ENCODE peak calls at places on chromosomes 4 and X, in ten cellular contexts. M, N, B, C, X, E, Q, P, G and I are unnamed samples.
A peak's percentile ranks its signal among the peaks of the same experiment; 100 is the strongest.

GRCh38 chrX:105821471-105822081 is 763 bp upstream of the NRK start:
- DNase-seq in M (no peak), N (peak; percentile 26), B (no peak), C (no peak), X (no peak), E (peak; percentile 55), Q (no peak), P (no peak), G (no peak), I (peak; percentile 60)

GRCh38 chrX:129769467-129770154 is 10.1 kb upstream of the SASH3 start:
- DNase-seq in M (no peak), N (no peak), B (no peak), C (no peak), X (no peak), E (peak; percentile 91), Q (no peak), P (no peak), G (no peak), I (no peak)

GRCh38 chr4:54493862-54494261 is 163.9 kb upstream of the KIT start:
- DNase-seq in M (no peak), N (no peak), B (no peak), C (no peak), X (no peak), E (no peak), Q (no peak), P (no peak), G (no peak), I (no peak)

GRCh38 chrX:107978707-107979307 is 3.4 kb downstream of the TEX13B start:
- DNase-seq in M (no peak), N (peak; percentile 5), B (no peak), C (no peak), X (peak; percentile 18), E (no peak), Q (no peak), P (no peak), G (no peak), I (no peak)

GRCh38 chrX:2261838-2262678 is 238.7 kb downstream of the DHRSX start:
- DNase-seq in M (no peak), N (peak; percentile 95), B (no peak), C (no peak), X (no peak), E (peak; percentile 61), Q (peak; percentile 24), P (no peak), G (no peak), I (no peak)

GRCh38 chr4:176793060-176793605 is 411 bp upstream of the VEGFC start:
- DNase-seq in M (no peak), N (no peak), B (no peak), C (no peak), X (no peak), E (no peak), Q (peak; percentile 77), P (peak; percentile 61), G (no peak), I (no peak)

GRCh38 chrX:119121341-119121740 is 6.3 kb downstream of the KIAA1210 start:
- DNase-seq in M (no peak), N (no peak), B (no peak), C (no peak), X (no peak), E (no peak), Q (no peak), P (no peak), G (no peak), I (no peak)

GRCh38 chrX:989959-990510 is 222.4 kb downstream of the CRLF2 start:
- DNase-seq in M (no peak), N (peak; percentile 45), B (peak; percentile 76), C (no peak), X (peak; percentile 48), E (peak; percentile 92), Q (peak; percentile 87), P (no peak), G (peak; percentile 37), I (peak; percentile 30)

GRCh38 chr4:113141901-113142346 is 92.5 kb downstream of the ANK2 start:
- DNase-seq in M (no peak), N (no peak), B (no peak), C (no peak), X (no peak), E (no peak), Q (no peak), P (no peak), G (no peak), I (no peak)

GRCh38 chr4:174427562-174428140 is 94.6 kb downstream of the HPGD start:
- DNase-seq in M (no peak), N (no peak), B (no peak), C (no peak), X (no peak), E (no peak), Q (no peak), P (no peak), G (no peak), I (no peak)

GRCh38 chr4:8414377-8414776 is 26.1 kb downstream of the ACOX3 start:
- DNase-seq in M (no peak), N (no peak), B (no peak), C (no peak), X (no peak), E (no peak), Q (no peak), P (no peak), G (no peak), I (no peak)

GRCh38 chrX:114787016-114787415 is 203.1 kb downstream of the HTR2C start:
- DNase-seq in M (no peak), N (no peak), B (no peak), C (no peak), X (no peak), E (no peak), Q (no peak), P (no peak), G (no peak), I (no peak)

GRCh38 chr4:85495621-85496020 is 20.7 kb downstream of the ARHGAP24 start:
- DNase-seq in M (no peak), N (no peak), B (no peak), C (no peak), X (no peak), E (no peak), Q (no peak), P (no peak), G (no peak), I (no peak)
- H3K4me1 ChIP-seq in M (peaks cover 35% of the 10 kb centered on the region), N (peaks cover 3% of the 10 kb centered on the region), B (no peaks in the 10 kb centered on the region), C (peaks cover 7% of the 10 kb centered on the region), X (peaks cover 50% of the 10 kb centered on the region), E (peaks cover 51% of the 10 kb centered on the region), Q (peaks cover 43% of the 10 kb centered on the region), P (peaks cover 43% of the 10 kb centered on the region), G (no peaks in the 10 kb centered on the region), I (peaks cover 17% of the 10 kb centered on the region)

DNA sequence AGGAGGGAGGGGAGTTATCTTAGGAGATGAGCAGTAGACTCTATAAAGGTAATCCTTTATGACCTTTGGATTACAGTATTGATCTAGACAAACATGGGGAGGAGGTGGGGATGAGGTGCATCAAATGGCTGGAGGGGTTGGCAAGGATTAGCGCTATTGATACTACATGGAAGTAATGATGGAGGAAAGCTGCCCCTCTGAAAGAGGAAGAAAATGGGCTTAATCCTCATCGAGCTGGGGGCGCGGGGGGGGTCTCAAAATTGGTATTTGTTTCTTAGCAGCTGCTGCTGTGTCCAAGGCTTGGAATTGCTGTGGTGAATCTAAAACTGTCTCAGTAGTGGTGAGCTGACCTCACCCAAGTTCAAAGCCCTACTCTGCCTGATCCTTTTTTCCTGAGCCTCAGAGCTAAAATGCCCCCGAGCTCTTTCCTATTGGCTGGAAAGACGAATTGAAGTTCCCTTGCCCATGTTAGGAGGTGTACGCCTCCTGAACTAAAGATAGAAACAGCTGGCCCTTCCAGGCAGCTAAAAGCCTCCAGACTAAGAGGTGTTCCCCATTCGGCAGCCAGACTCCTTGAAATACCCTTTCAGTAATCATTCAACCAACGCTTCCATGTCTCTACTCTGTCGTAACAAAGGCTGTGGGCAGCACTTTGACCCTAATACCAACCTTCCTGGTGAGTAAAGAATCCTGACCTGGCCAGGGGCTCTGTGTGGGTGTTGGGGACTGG is at the start of gene ITGB1BP2:
- DNase-seq in M (no peak), N (no peak), B (no peak), C (peak; percentile 19), X (no peak), E (no peak), Q (no peak), P (no peak), G (no peak), I (no peak)
- H3K4me3 ChIP-seq in M (no peak within 1 kb of the TSS), N (no peak within 1 kb of the TSS), B (no peak within 1 kb of the TSS), C (peak within 1 kb of the TSS; percentile 43), X (no peak within 1 kb of the TSS), E (no peak within 1 kb of the TSS), Q (no peak within 1 kb of the TSS), P (no peak within 1 kb of the TSS), G (no peak within 1 kb of the TSS), I (no peak within 1 kb of the TSS)

DNA sequence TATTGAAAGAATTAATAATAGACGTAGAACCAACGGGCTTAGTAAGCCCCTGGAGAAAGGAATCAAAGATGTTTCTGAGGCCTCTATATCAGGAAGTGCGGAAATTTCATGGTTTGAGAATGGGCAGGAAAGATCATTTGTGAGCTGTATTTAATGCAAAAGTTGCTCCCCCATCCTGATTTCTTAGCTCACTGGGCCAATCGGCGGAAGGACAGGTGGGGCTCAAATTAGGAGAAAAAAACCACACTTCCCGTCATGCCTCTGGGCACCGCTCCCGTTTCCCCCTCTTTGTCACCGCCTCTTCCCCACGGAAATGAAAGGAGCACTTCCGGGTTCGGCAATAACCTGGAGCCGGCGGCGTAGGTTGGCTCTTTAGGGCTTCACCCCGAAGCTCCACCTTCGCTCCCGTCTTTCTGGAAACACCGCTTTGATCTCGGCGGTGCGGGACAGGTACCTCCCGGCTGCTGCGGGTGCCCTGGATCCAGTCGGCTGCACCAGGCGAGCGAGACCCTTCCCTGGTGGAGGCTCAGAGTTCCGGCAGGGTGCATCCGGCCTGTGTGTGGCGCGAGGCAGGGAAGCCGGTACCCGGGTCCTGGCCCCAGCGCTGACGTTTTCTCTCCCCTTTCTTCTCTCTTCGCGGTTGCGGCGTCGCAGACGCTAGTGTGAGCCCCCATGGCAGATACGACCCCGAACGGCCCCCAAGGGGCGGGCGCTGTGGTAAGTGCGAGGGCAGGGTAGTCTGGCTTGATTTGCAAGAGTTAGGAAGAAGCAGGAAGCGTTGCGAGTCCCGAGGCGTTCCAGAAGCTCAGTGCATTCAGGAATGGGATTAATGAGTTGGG is at the start of gene TMEM33:
- DNase-seq in M (no peak), N (peak; percentile 85), B (peak; percentile 89), C (peak; percentile 82), X (peak; percentile 68), E (peak; percentile 93), Q (peak; percentile 89), P (peak; percentile 89), G (peak; percentile 87), I (peak; percentile 92)
- TF ChIP-seq CTCF in M (peak; percentile 3), N (no peak), B (no peak), C (peak; percentile 32), X (no peak), E (no peak), Q (no peak), P (peak; percentile 18), G (no peak), I (no peak)

DNA sequence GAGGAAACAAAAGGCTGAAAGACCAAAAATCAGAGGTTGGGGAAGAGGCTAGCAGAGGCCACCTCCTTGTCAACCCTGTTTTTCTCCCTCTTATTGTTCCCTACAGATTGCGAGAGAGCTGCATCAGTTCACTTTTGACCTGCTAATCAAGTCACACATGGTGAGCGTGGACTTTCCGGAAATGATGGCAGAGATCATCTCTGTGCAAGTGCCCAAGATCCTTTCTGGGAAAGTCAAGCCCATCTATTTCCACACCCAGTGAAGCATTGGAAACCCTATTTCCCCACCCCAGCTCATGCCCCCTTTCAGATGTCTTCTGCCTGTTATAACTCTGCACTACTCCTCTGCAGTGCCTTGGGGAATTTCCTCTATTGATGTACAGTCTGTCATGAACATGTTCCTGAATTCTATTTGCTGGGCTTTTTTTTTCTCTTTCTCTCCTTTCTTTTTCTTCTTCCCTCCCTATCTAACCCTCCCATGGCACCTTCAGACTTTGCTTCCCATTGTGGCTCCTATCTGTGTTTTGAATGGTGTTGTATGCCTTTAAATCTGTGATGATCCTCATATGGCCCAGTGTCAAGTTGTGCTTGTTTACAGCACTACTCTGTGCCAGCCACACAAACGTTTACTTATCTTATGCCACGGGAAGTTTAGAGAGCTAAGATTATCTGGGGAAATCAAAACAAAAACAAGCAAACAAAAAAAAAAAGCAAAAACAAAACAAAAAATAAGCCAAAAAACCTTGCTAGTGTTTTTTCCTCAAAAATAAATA is 179.9 kb downstream of the AR start:
- DNase-seq in M (no peak), N (no peak), B (no peak), C (peak; percentile 19), X (no peak), E (no peak), Q (no peak), P (no peak), G (no peak), I (no peak)
- H3K4me1 ChIP-seq in M (peaks cover 35% of the 10 kb centered on the region), N (no peaks in the 10 kb centered on the region), B (no peaks in the 10 kb centered on the region), C (no peaks in the 10 kb centered on the region), X (no peaks in the 10 kb centered on the region), E (no peaks in the 10 kb centered on the region), Q (peaks cover 7% of the 10 kb centered on the region), P (peaks cover 6% of the 10 kb centered on the region), G (no peaks in the 10 kb centered on the region), I (no peaks in the 10 kb centered on the region)